ENCODE peak calls at places on chromosomes 7 and 10, in six cellular contexts. K is MM.1S, W is M059J, D is GM23248, H is B cell, O is posterior vena cava. A is an unnamed sample.

GRCh38 chr7:76262683-76263402 is 39.6 kb upstream of the HSPB1 start:
- DNase-seq in D (peak; percentile 84), H (no peak), W (peak; percentile 73), K (peak; percentile 52), O (no peak), A (peak; percentile 67)

GRCh38 chr7:70477051-70478010 is 654.6 kb upstream of the GALNT17 start:
- DNase-seq in W (peak; percentile 27), K (no peak), H (no peak), D (peak; percentile 36), O (no peak), A (no peak)

GRCh38 chr7:26127411-26127810 is 24.6 kb upstream of the NFE2L3 start:
- DNase-seq in O (no peak), W (no peak), D (no peak), K (no peak), H (peak; percentile 48), A (no peak)

GRCh38 chr7:66142334-66142733 is 27.7 kb downstream of the CRCP start:
- DNase-seq in O (no peak), W (no peak), K (no peak), H (no peak), D (no peak), A (no peak)

GRCh38 chr7:79555571-79555970 is 102.1 kb upstream of the MAGI2 start:
- DNase-seq in K (no peak), H (no peak), O (no peak), D (no peak), W (no peak), A (no peak)

GRCh38 chr10:131199646-131200045 is 111.9 kb downstream of the TCERG1L start:
- DNase-seq in K (no peak), H (no peak), W (no peak), D (no peak), O (peak; percentile 9), A (no peak)

GRCh38 chr7:13915891-13916290 is 73.6 kb downstream of the ETV1 start:
- DNase-seq in O (no peak), K (no peak), W (no peak), H (no peak), D (no peak), A (no peak)

GRCh38 chr10:102020938-102021337 is 35.0 kb downstream of the ARMH3 start:
- DNase-seq in W (no peak), O (no peak), K (no peak), H (no peak), D (no peak), A (no peak)

GRCh38 chr7:23183279-23184012 is 1.6 kb downstream of the NUP42 start:
- DNase-seq in D (peak; percentile 11), O (no peak), K (no peak), H (peak; percentile 11), W (no peak), A (no peak)

GRCh38 chr10:96501985-96502384 is 11.7 kb downstream of the TLL2 start:
- DNase-seq in K (no peak), W (peak; percentile 87), O (no peak), D (no peak), H (no peak), A (peak; percentile 35)

GRCh38 chr10:80471009-80471408 is 16.9 kb downstream of the TSPAN14 start:
- DNase-seq in W (no peak), K (no peak), O (no peak), H (no peak), D (no peak), A (no peak)

GRCh38 chr7:25731881-25732240 is 420.1 kb upstream of the NFE2L3 start:
- DNase-seq in D (no peak), H (no peak), W (no peak), K (no peak), O (no peak), A (no peak)

GRCh38 chr7:593324-594115 is 73.9 kb upstream of the PDGFA start:
- DNase-seq in H (no peak), O (no peak), W (no peak), K (no peak), D (no peak), A (no peak)

GRCh38 chr10:6203331-6204062 is 765 bp downstream of the PFKFB3 start:
- DNase-seq in K (peak; percentile 54), W (peak; percentile 43), D (peak; percentile 84), O (peak; percentile 90), H (peak; percentile 76), A (peak; percentile 69)

GRCh38 chr7:34341331-34341730 is 316.7 kb upstream of the NPSR1 start:
- DNase-seq in W (peak; percentile 79), H (no peak), D (peak; percentile 27), O (no peak), K (no peak), A (peak; percentile 9)

GRCh38 chr7:36549003-36549402 is 159.3 kb downstream of the ANLN start:
- DNase-seq in D (no peak), H (no peak), O (no peak), K (no peak), W (no peak), A (no peak)

GRCh38 chr7:155214328-155214986 is 83.2 kb upstream of the INSIG1 start:
- DNase-seq in O (peak; percentile 71), W (peak; percentile 49), K (no peak), D (peak; percentile 87), H (no peak), A (no peak)

GRCh38 chr7:137081694-137082093 is 213.2 kb downstream of the CHRM2 start:
- DNase-seq in O (peak; percentile 84), K (no peak), D (peak; percentile 90), W (peak; percentile 93), H (no peak), A (peak; percentile 88)

GRCh38 chr7:65798111-65799075 is 74.5 kb upstream of the VKORC1L1 start:
- DNase-seq in K (no peak), D (peak; percentile 82), H (no peak), O (no peak), W (peak; percentile 90), A (peak; percentile 70)

GRCh38 chr10:94571528-94571927 is 25.9 kb downstream of the HELLS start:
- DNase-seq in O (no peak), H (no peak), K (no peak), D (peak; percentile 12), W (peak; percentile 9), A (peak; percentile 52)

GRCh38 chr10:30687698-30688213 is 58.2 kb upstream of the LYZL2 start:
- DNase-seq in D (peak; percentile 83), K (peak; percentile 79), H (peak; percentile 80), W (peak; percentile 68), O (peak; percentile 94), A (peak; percentile 79)

GRCh38 chr7:113113912-113114311 is 4.4 kb downstream of the SMIM30 start:
- DNase-seq in H (peak; percentile 16), W (peak; percentile 29), O (no peak), K (peak; percentile 67), D (peak; percentile 17), A (peak; percentile 6)

GRCh38 chr10:88288621-88289059 is 294.5 kb downstream of the RNLS start:
- DNase-seq in K (no peak), H (no peak), O (no peak), D (no peak), W (peak; percentile 57), A (no peak)

GRCh38 chr10:103983367-103983911 is 16.5 kb downstream of the SLK start:
- DNase-seq in O (no peak), H (peak; percentile 47), W (peak; percentile 17), D (peak; percentile 10), K (peak; percentile 88), A (no peak)

GRCh38 chr7:106384373-106384772 is 99.6 kb upstream of the NAMPT start:
- DNase-seq in K (no peak), W (no peak), O (no peak), H (no peak), D (no peak), A (no peak)

GRCh38 chr10:122878799-122879338 is 512 bp downstream of the FAM24B start:
- DNase-seq in O (no peak), H (peak; percentile 20), K (no peak), D (peak; percentile 41), W (no peak), A (peak; percentile 23)

GRCh38 chr7:137870684-137871083 is 23.9 kb upstream of the DGKI start:
- DNase-seq in D (no peak), H (no peak), K (no peak), O (no peak), W (no peak), A (no peak)

GRCh38 chr10:72013202-72013945 is 49.2 kb downstream of the CHST3 start:
- DNase-seq in O (no peak), H (no peak), D (no peak), W (no peak), K (no peak), A (no peak)

GRCh38 chr10:78260675-78261074 is 227.0 kb downstream of the RPS24 start:
- DNase-seq in W (no peak), O (peak; percentile 10), H (no peak), K (no peak), D (peak; percentile 53), A (no peak)

GRCh38 chr7:131604841-131605279 is 48.4 kb upstream of the PODXL start:
- DNase-seq in W (peak; percentile 98), K (no peak), D (peak; percentile 95), H (no peak), O (no peak), A (peak; percentile 97)

GRCh38 chr7:28958235-28958945 is at the start of gene TRIL:
- DNase-seq in D (peak; percentile 77), W (peak; percentile 45), H (peak; percentile 2), K (no peak), O (peak; percentile 93), A (peak; percentile 53)

GRCh38 chr7:38880454-38880853 is 28.5 kb downstream of the VPS41 start:
- DNase-seq in D (no peak), K (no peak), W (no peak), O (no peak), H (no peak), A (no peak)

GRCh38 chr7:81308643-81309354 is 389.9 kb upstream of the SEMA3C start:
- DNase-seq in H (no peak), O (no peak), K (no peak), D (peak; percentile 56), W (peak; percentile 37), A (peak; percentile 8)

GRCh38 chr10:24414597-24414996 is 205.7 kb downstream of the KIAA1217 start:
- DNase-seq in D (no peak), W (no peak), O (no peak), K (peak; percentile 69), H (no peak), A (no peak)

GRCh38 chr10:22308390-22308789 is 7.8 kb upstream of the COMMD3 start:
- DNase-seq in W (peak; percentile 8), D (peak; percentile 70), H (no peak), K (no peak), O (no peak), A (peak; percentile 23)

GRCh38 chr10:31318854-31319601 is at the start of gene ZEB1:
- DNase-seq in W (peak; percentile 86), K (peak; percentile 95), D (peak; percentile 93), H (peak; percentile 94), O (peak; percentile 92), A (peak; percentile 84)

GRCh38 chr10:49539320-49539885 is 482 bp upstream of the ERCC6 start:
- DNase-seq in H (no peak), W (peak; percentile 43), K (peak; percentile 37), O (no peak), D (peak; percentile 69), A (peak; percentile 61)

GRCh38 chr10:83516788-83517187 is 622.5 kb upstream of the GHITM start:
- DNase-seq in O (no peak), D (no peak), K (no peak), W (no peak), H (no peak), A (no peak)